ENCODE peak calls at places on chromosomes 12 and 14, in eight cellular contexts. J is left ventricle myocardium inferior; I is CD8-positive, alpha-beta T cell; S is gastrocnemius medialis; V is GM23248; E is body of pancreas; U is cardiac muscle cell; L is Panc1. O is an unnamed sample. For H3K9me3, the result is how much of the 10 kb centered on the place peaks cover.

GRCh38 chr14:36105401-36105800 is 71.1 kb downstream of the PTCSC3 start:
- DNase-seq in V (peak), U (no peak), S (no peak), I (no peak), L (no peak), E (no peak), J (no peak), O (peak)

GRCh38 chr14:91303091-91303923 is 58.8 kb upstream of the GPR68 start:
- DNase-seq in E (peak), V (peak), J (peak), S (no peak), U (peak), L (no peak), I (no peak), O (peak)

GRCh38 chr12:118337194-118337838 is 35.4 kb downstream of the TAOK3 start:
- DNase-seq in U (peak), I (no peak), E (no peak), J (no peak), L (no peak), S (no peak), V (peak), O (no peak)

GRCh38 chr14:104171029-104171697 is 32.8 kb downstream of the KIF26A start:
- DNase-seq in E (peak), I (no peak), U (no peak), S (no peak), V (no peak), L (no peak), J (no peak), O (peak)

GRCh38 chr14:103382375-103382774 is 2.8 kb upstream of the MARK3 start:
- DNase-seq in U (peak), J (no peak), L (no peak), S (no peak), V (peak), E (no peak), I (no peak), O (no peak)

GRCh38 chr12:111035578-111036301 is 115.4 kb upstream of the MYL2 start:
- DNase-seq in E (no peak), J (no peak), S (no peak), V (no peak), L (no peak), I (no peak), U (no peak), O (no peak)

GRCh38 chr12:65602579-65603295 is 221.5 kb upstream of the HMGA2 start:
- DNase-seq in U (peak), L (peak), E (peak), V (peak), S (peak), I (no peak), J (peak), O (peak)

GRCh38 chr12:51326762-51327439 is 2.9 kb upstream of the BIN2 start:
- DNase-seq in L (no peak), V (peak), S (no peak), U (peak), J (no peak), I (no peak), E (no peak), O (no peak)

GRCh38 chr12:16037533-16037932 is 126.4 kb downstream of the DERA start:
- DNase-seq in U (no peak), S (no peak), E (no peak), I (no peak), L (no peak), J (no peak), V (no peak), O (no peak)

GRCh38 chr14:54133896-54134295 is 177.3 kb upstream of the BMP4 start:
- DNase-seq in V (peak), L (no peak), S (no peak), E (no peak), I (no peak), U (peak), J (no peak), O (no peak)

GRCh38 chr12:113980537-113981337 is 14.6 kb upstream of the RBM19 start:
- DNase-seq in J (no peak), S (no peak), L (peak), E (peak), U (peak), V (peak), I (no peak), O (peak)

GRCh38 chr14:56555921-56556570 is 23.6 kb upstream of the TMEM260 start:
- DNase-seq in J (no peak), V (peak), E (no peak), I (no peak), U (peak), L (peak), S (no peak), O (peak)

GRCh38 chr12:82803201-82803600 is 116.5 kb downstream of the TMTC2 start:
- DNase-seq in I (no peak), S (no peak), J (no peak), E (no peak), L (no peak), U (no peak), V (no peak), O (no peak)

GRCh38 chr12:13152281-13152680 is 44.2 kb upstream of the EMP1 start:
- DNase-seq in V (peak), J (peak), S (peak), E (no peak), U (no peak), I (no peak), L (no peak), O (no peak)

GRCh38 chr12:95959107-95959506 is 16.0 kb downstream of the AMDHD1 start:
- DNase-seq in U (peak), I (no peak), L (no peak), E (no peak), S (no peak), J (no peak), V (peak), O (no peak)

GRCh38 chr12:49946086-49946485 is 4.5 kb upstream of the AQP2 start:
- DNase-seq in U (no peak), V (no peak), I (no peak), L (no peak), S (no peak), J (no peak), E (no peak), O (no peak)

GRCh38 chr14:78835052-78835451 is 664.9 kb downstream of the NRXN3 start:
- DNase-seq in J (no peak), V (no peak), S (no peak), U (no peak), L (no peak), E (no peak), I (no peak), O (no peak)

GRCh38 chr12:78359530-78359929 is 505.0 kb upstream of the SYT1 start:
- DNase-seq in E (no peak), I (no peak), L (no peak), S (no peak), V (peak), J (no peak), U (peak), O (no peak)

GRCh38 chr14:54676822-54677708 is 110.1 kb downstream of the SAMD4A start:
- DNase-seq in V (peak), I (no peak), L (peak), E (no peak), J (no peak), S (no peak), U (peak), O (peak)

GRCh38 chr12:106154781-106155273 is 16.1 kb upstream of the NUAK1 start:
- DNase-seq in I (no peak), J (no peak), U (no peak), S (no peak), E (no peak), L (no peak), V (no peak), O (no peak)

GRCh38 chr14:78007160-78007559 is 163.0 kb upstream of the NRXN3 start:
- DNase-seq in E (no peak), J (no peak), L (no peak), S (no peak), I (no peak), U (peak), V (peak), O (no peak)

GRCh38 chr14:96793547-96793946 is 3.6 kb upstream of the VRK1 start:
- DNase-seq in U (no peak), S (no peak), E (no peak), V (peak), I (no peak), L (no peak), J (no peak), O (no peak)

GRCh38 chr14:78486081-78486480 is 315.9 kb downstream of the NRXN3 start:
- DNase-seq in E (no peak), S (no peak), L (no peak), V (no peak), J (no peak), I (no peak), U (no peak), O (peak)

GRCh38 chr12:124515981-124516380 is 51.4 kb downstream of the NCOR2 start:
- DNase-seq in L (no peak), J (no peak), V (no peak), E (peak), U (no peak), S (peak), I (no peak), O (no peak)

GRCh38 chr12:28209782-28210181 is 19.5 kb downstream of the CCDC91 start:
- DNase-seq in S (no peak), E (no peak), V (no peak), I (no peak), U (no peak), J (no peak), L (no peak), O (no peak)

GRCh38 chr14:93619176-93619793 is 169.0 kb downstream of the PRIMA1 start:
- DNase-seq in J (no peak), V (peak), I (no peak), S (no peak), U (peak), E (peak), L (peak), O (peak)

GRCh38 chr12:75103822-75104221 is 105.8 kb downstream of the KCNC2 start:
- DNase-seq in J (no peak), S (no peak), V (no peak), I (no peak), E (no peak), L (no peak), U (no peak), O (no peak)

GRCh38 chr12:81759215-81759991 is at the start of gene PPFIA2:
- DNase-seq in J (peak), U (peak), S (peak), L (no peak), E (peak), I (no peak), V (peak), O (no peak)

GRCh38 chr12:95218164-95218851 is 701 bp downstream of the VEZT start:
- DNase-seq in E (no peak), V (peak), L (no peak), U (peak), J (no peak), S (no peak), I (peak), O (no peak)

GRCh38 chr14:67674480-67675218 is at the start of gene VTI1B:
- DNase-seq in L (no peak), J (peak), U (peak), I (peak), S (peak), E (peak), V (peak), O (peak)

GRCh38 chr12:4809013-4809448 is 88.8 kb downstream of the GALNT8 start:
- DNase-seq in V (no peak), I (no peak), S (no peak), L (no peak), J (no peak), U (no peak), E (peak), O (peak)

GRCh38 chr12:87929346-87929745 is 99.9 kb downstream of the C12orf50 start:
- DNase-seq in I (no peak), U (no peak), S (no peak), V (no peak), J (no peak), L (no peak), E (no peak), O (no peak)

GRCh38 chr12:121843236-121843982 is 15.2 kb downstream of the HPD start:
- DNase-seq in V (no peak), L (no peak), U (no peak), I (no peak), J (no peak), S (no peak), E (no peak), O (no peak)

GRCh38 chr14:65177551-65177950 is 75.2 kb upstream of the MAX start:
- DNase-seq in J (no peak), U (no peak), L (no peak), E (no peak), V (peak), I (no peak), S (no peak), O (no peak)

GRCh38 chr12:52876371-52876770 is 27.6 kb upstream of the KRT78 start:
- DNase-seq in V (no peak), L (no peak), I (no peak), J (peak), S (no peak), U (no peak), E (peak), O (no peak)

GRCh38 chr12:34404377-34405285 is 382.3 kb downstream of the ALG10 start:
- DNase-seq in E (no peak), S (peak), U (no peak), I (no peak), L (no peak), V (no peak), J (peak), O (no peak)

GRCh38 chr12:34403706-34404376 is 381.5 kb downstream of the ALG10 start:
- DNase-seq in S (peak), J (peak), L (no peak), V (no peak), U (no peak), I (no peak), E (peak), O (no peak)

GRCh38 chr12:34406228-34406995 is 384.1 kb downstream of the ALG10 start:
- DNase-seq in U (no peak), V (no peak), S (peak), E (peak), I (no peak), J (peak), L (no peak), O (no peak)

GRCh38 chr12:34406996-34407300 is 384.7 kb downstream of the ALG10 start:
- DNase-seq in L (no peak), U (no peak), E (peak), V (no peak), J (no peak), S (peak), I (no peak), O (no peak)

GRCh38 chr12:34405286-34406227 is 383.3 kb downstream of the ALG10 start:
- DNase-seq in S (peak), V (no peak), I (no peak), L (no peak), U (no peak), E (peak), J (peak), O (no peak)
- H3K4me3 ChIP-seq in S (no peak), V (no peak), I (no peak), L (no peak), U (no peak), E (no peak), J (no peak), O (no peak)

GRCh38 chr12:68532204-68532886 is 78.4 kb upstream of the RAP1B start:
- DNase-seq in U (peak), I (no peak), E (no peak), S (no peak), J (no peak), V (no peak), L (no peak), O (no peak)
- H3K27ac ChIP-seq in U (no peak), I (no peak), E (peak), S (no peak), J (peak), V (no peak), L (peak), O (no peak)

DNA sequence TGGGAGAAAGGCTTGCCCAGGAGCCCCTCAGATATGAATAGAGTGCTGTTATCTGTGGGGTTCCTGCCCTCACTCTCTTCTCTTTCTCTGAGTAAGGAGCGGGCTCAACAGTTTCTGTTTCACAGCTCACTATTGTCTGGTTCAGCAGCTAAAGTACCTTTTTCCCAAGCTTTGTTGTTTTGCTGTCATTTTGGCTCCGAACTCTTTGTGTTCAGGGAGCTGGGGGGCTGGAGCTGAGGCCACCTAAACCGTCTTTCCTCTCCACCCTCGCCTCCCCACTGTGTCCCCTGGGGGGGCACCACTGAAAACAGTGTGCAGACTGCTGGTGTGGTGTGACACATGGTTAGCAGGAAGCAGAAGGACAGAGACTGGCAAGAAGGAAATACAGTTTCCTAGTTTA is 51.4 kb downstream of the FBXW8 start:
- DNase-seq in I (no peak), U (no peak), E (no peak), S (no peak), V (no peak), L (no peak), J (no peak), O (no peak)
- H3K9me3 ChIP-seq in I (under half), U (under half), E (under half), S (under half), V (under half), L (under half), J (under half), O (under half)

GRCh38 chr12:89709994-89710872 is 1.6 kb upstream of the ATP2B1 start:
- DNase-seq in I (no peak), L (no peak), V (peak), S (no peak), J (peak), E (peak), U (no peak), O (no peak)

GRCh38 chr12:89709157-89709993 is 737 bp upstream of the ATP2B1 start:
- DNase-seq in U (peak), I (peak), V (peak), L (peak), J (peak), S (peak), E (peak), O (peak)

GRCh38 chr12:89708793-89709156 is at the start of gene ATP2B1:
- DNase-seq in S (peak), U (peak), J (peak), L (no peak), E (peak), V (peak), I (peak), O (no peak)

GRCh38 chr12:89707992-89708792 is 446 bp downstream of the ATP2B1 start:
- DNase-seq in L (no peak), J (peak), U (peak), E (peak), S (peak), I (peak), V (peak), O (no peak)

DNA sequence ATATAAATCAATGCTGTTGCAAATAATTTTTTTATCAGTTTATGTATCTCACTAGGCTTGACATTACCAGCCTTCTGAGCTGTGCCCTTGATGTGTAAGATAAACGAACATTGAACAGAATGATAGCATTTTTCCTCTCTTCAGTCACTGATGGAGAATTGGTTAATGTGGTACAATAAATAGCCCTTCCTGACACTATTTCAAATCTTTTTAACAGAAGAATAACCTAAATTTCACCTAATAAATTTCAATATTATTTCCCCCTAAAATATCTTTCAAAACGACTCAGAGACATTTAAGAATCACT is 2.2 kb upstream of the ATP2B1 start:
- DNase-seq in U (no peak), L (no peak), V (peak), E (no peak), J (no peak), I (no peak), S (no peak), O (no peak)
- H3K4me3 ChIP-seq in U (peak), L (peak), V (peak), E (no peak), J (peak), I (no peak), S (peak), O (no peak)

DNA sequence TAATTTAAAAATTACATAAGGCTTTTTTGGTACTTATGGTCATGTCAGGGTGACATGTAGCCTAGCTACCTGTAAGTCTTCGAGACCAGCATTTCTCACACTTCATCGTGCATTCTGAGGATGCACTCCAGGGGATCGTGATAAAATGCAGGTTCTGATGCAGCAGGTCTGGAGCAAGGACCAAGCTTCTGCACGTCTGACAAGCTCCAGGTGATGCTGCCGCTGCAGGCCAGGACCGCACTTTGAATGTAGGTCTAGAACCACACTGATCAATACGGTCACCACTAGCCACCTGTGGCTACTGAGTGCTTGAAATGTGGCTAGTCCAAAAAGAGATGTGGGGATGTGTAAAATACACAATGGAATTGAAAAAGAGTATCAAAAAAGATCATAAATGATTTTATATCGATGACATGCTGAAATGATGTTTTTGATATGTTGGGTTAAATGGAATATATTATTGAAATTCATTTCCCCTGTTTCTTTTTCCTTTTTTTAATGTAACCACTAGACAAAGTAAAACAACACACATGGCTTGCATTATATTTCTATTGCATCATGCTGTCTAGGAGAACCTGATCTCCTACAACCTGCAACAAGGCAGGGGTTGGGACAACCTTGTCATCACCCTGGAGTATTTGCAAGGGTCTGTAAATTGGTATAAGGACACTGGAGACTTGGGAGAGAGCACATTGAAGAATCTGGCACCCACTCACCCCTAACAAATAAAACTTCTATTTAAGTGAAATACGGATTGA is 142.4 kb downstream of the DPF3 start:
- DNase-seq in S (no peak), U (no peak), L (no peak), J (no peak), I (no peak), E (no peak), V (no peak), O (no peak)
- H3K27ac ChIP-seq in S (peak), U (peak), L (no peak), J (no peak), I (no peak), E (no peak), V (no peak), O (no peak)

DNA sequence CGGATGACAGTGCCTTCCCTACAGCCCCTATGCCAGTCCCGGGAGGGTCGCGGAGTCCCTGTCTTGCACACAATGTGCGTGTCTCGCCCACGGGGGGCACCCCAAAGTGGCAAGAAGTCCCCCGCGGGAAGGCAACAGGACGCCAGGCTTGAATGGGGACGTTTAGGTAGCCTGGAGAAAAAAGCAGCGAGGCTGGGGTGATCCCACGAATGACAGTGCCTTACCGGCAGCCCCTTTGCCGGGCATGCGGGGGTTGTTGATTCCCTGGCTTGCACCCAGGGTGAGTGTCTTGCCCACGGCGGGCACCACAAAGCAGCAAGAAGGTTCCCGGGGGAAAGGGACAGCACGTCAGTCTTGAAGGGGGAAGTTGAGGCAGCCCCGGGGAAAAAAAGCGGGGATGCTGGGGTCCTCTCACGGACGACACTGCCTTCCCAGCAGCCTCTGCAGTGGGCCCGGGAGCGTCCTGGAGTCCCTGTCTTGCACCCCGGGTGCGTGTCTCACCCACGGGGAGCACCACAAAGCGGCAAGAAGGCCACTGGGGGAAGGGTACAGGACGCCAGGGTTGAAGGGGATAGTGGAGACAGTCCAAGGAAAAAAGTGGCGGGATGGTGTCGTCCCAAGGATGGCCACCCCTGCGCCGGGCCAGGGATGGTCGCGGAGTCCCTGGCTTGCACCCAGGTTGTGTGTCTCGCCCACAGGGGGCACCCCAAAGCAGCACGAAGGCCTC is 156.8 kb upstream of the ALG10B start:
- DNase-seq in U (no peak), I (no peak), L (no peak), J (no peak), E (no peak), V (no peak), S (no peak), O (no peak)
- H3K9me3 ChIP-seq in U (under half), I (under half), L (under half), J (under half), E (under half), V (under half), S (under half), O (under half)